ENCODE peak calls at places on chromosomes 2 and 18, in seven cellular contexts. E is K562; F is endodermal cell; C is osteocyte; B is hippocampal formation; N is left ventricle myocardium superior; O is stimulated activated CD8-positive, alpha-beta memory T cell treated with anti-CD3 and anti-CD28 coated beads, Interleukin-12 subunit alpha, Interleukin-12 subunit beta, amount 100 ng/mL, for 1 hour. V is an unnamed sample.

GRCh38 chr2:114515901-114516300 is 73.5 kb downstream of the DPP10 start:
- DNase-seq in O (no peak), C (no peak), E (no peak), F (no peak), B (no peak), N (no peak), V (no peak)

GRCh38 chr2:10435427-10436204 is 12.5 kb downstream of the ODC1 start:
- DNase-seq in F (peak), E (no peak), N (no peak), B (no peak), C (no peak), O (no peak), V (no peak)

GRCh38 chr2:145751634-145752033 is 1231.7 kb upstream of the ZEB2 start:
- DNase-seq in O (no peak), F (peak), E (no peak), N (no peak), B (no peak), C (no peak), V (peak)

GRCh38 chr2:32427672-32428622 is 71.1 kb downstream of the BIRC6 start:
- DNase-seq in O (no peak), N (no peak), C (no peak), B (no peak), E (no peak), F (no peak), V (no peak)

GRCh38 chr2:203905661-203906060 is 30.9 kb upstream of the ICOS start:
- DNase-seq in O (no peak), C (no peak), N (no peak), B (no peak), E (no peak), F (no peak), V (no peak)

GRCh38 chr2:128439231-128440086 is 120.8 kb upstream of the HS6ST1 start:
- DNase-seq in N (peak), E (no peak), B (no peak), F (peak), C (peak), O (no peak), V (peak)

GRCh38 chr2:234203135-234203984 is 152.9 kb downstream of the SPP2 start:
- DNase-seq in O (no peak), F (no peak), E (no peak), N (no peak), C (no peak), B (no peak), V (no peak)

GRCh38 chr2:161416294-161416632 is at the start of gene TBR1:
- DNase-seq in B (no peak), N (no peak), C (no peak), O (no peak), F (peak), E (no peak), V (no peak)

GRCh38 chr18:24173997-24174396 is 35.1 kb downstream of the CABYR start:
- DNase-seq in C (no peak), N (no peak), E (no peak), F (no peak), B (no peak), O (no peak), V (no peak)

GRCh38 chr18:45254683-45255082 is 360.6 kb upstream of the SLC14A2 start:
- DNase-seq in C (no peak), N (peak), O (no peak), E (no peak), B (no peak), F (no peak), V (no peak)

GRCh38 chr2:84849271-84849952 is 31.5 kb downstream of the TRABD2A start:
- DNase-seq in C (no peak), E (no peak), N (no peak), F (peak), O (peak), B (no peak), V (no peak)

V was measured in memory B cell.